ENCODE peak calls at places on chromosomes 4 and X, in six cellular contexts. U is NCI-H1105; M is neuronal stem cell; Q is cardiac muscle cell; H is central memory CD4-positive, alpha-beta T cell; I is activated effector memory CD4-positive, alpha-beta T cell treated with Interleukin-2 at 50 U/mL for 16 hours. T is an unnamed sample.

GRCh38 chr4:54322817-54323417 is 93.8 kb downstream of the PDGFRA start:
- DNase-seq in U (peak; percentile 34), Q (peak; percentile 83), I (peak; percentile 9), M (peak; percentile 68), H (peak; percentile 26), T (peak; percentile 31)

GRCh38 chr4:76736434-76736833 is 161.5 kb downstream of the SOWAHB start:
- DNase-seq in U (no peak), Q (no peak), H (no peak), I (no peak), M (no peak), T (no peak)

GRCh38 chr4:26791346-26791745 is 69.3 kb upstream of the STIM2 start:
- DNase-seq in H (no peak), M (no peak), U (no peak), Q (no peak), I (no peak), T (no peak)

GRCh38 chr4:103634236-103634635 is 85.5 kb downstream of the TACR3 start:
- DNase-seq in M (no peak), H (no peak), I (no peak), Q (no peak), U (no peak), T (no peak)

GRCh38 chrX:6170424-6170823 is 58.2 kb downstream of the NLGN4X start:
- DNase-seq in H (no peak), U (no peak), I (no peak), M (no peak), Q (no peak), T (no peak)

GRCh38 chrX:150256297-150256650 is 106.8 kb upstream of the MAMLD1 start:
- DNase-seq in U (no peak), I (no peak), Q (no peak), M (no peak), H (no peak), T (no peak)

GRCh38 chr4:159098482-159099127 is 4.3 kb upstream of the RAPGEF2 start:
- DNase-seq in M (no peak), Q (no peak), U (no peak), H (no peak), I (no peak), T (no peak)

GRCh38 chr4:26692014-26692726 is 108.3 kb downstream of the TBC1D19 start:
- DNase-seq in Q (no peak), U (no peak), H (no peak), M (no peak), I (no peak), T (no peak)

GRCh38 chr4:158588777-158589176 is 67.1 kb downstream of the RXFP1 start:
- DNase-seq in I (no peak), Q (no peak), U (no peak), M (no peak), H (no peak), T (no peak)

GRCh38 chr4:56786955-56787354 is 34.5 kb downstream of the SPINK2 start:
- DNase-seq in H (no peak), M (no peak), U (no peak), I (no peak), Q (no peak), T (no peak)

GRCh38 chr4:105715692-105716278 is 7.2 kb downstream of the GSTCD start:
- DNase-seq in Q (peak; percentile 28), H (peak; percentile 17), U (peak; percentile 19), M (no peak), I (no peak), T (no peak)

T was measured in activated T-helper 2 cell treated with anti-CD3 and anti-CD28 coated beads, Interferon-gamma antibody, Interleukin-2, Interleukin-4, amounts not matched to agents 10 μg/mL and 5 μg/mL and 100 μg/mL, durations not matched to agents 14 hours and 24 hours and 36 hours.